ENCODE peak calls at places on chromosomes 1 and 21, in four cellular contexts. G is K562, V is A549, O is GM12878. X is an unnamed sample.

GRCh38 chr21:18417361-18417760 is 13.8 kb upstream of the TMPRSS15 start:
- DNase-seq in G (no peak), V (no peak), O (no peak), X (no peak)

GRCh38 chr1:71494163-71494562 is 413.3 kb upstream of the ZRANB2 start:
- DNase-seq in G (no peak), V (no peak), O (no peak), X (no peak)

GRCh38 chr1:56028244-56028643 is 551.1 kb downstream of the PLPP3 start:
- DNase-seq in G (no peak), V (no peak), O (peak), X (no peak)

GRCh38 chr1:92404661-92405060 is 82.1 kb downstream of the GFI1 start:
- DNase-seq in G (no peak), V (no peak), O (no peak), X (no peak)

GRCh38 chr1:62573675-62574074 is 23.6 kb upstream of the ANGPTL3 start:
- DNase-seq in G (no peak), V (no peak), O (no peak), X (no peak)

GRCh38 chr1:5503556-5504363 is 488.5 kb downstream of the NPHP4 start:
- DNase-seq in G (no peak), V (no peak), O (no peak), X (no peak)

GRCh38 chr21:27365394-27365793 is 398.5 kb upstream of the ADAMTS5 start:
- DNase-seq in G (no peak), V (no peak), O (no peak), X (no peak)

GRCh38 chr1:7228252-7228961 is 443.2 kb downstream of the CAMTA1 start:
- DNase-seq in G (no peak), V (no peak), O (no peak), X (no peak)

GRCh38 chr1:205481279-205481617 is 23.2 kb upstream of the CDK18 start:
- DNase-seq in G (no peak), V (no peak), O (no peak), X (no peak)

GRCh38 chr1:28928306-28928987 is 14.1 kb downstream of the EPB41 start:
- DNase-seq in G (peak), V (no peak), O (no peak), X (no peak)

GRCh38 chr1:99763956-99764355 is 2.5 kb downstream of the FRRS1 start:
- DNase-seq in G (no peak), V (no peak), O (no peak), X (no peak)

GRCh38 chr1:17090844-17091243 is 28.4 kb downstream of the PADI2 start:
- DNase-seq in G (no peak), V (no peak), O (no peak), X (no peak)

GRCh38 chr1:31297273-31298247 is 728 bp downstream of the ZCCHC17 start:
- DNase-seq in G (peak), V (no peak), O (no peak), X (peak)

GRCh38 chr1:189606795-189607476 is 870.7 kb downstream of the BRINP3 start:
- DNase-seq in G (no peak), V (peak), O (no peak), X (no peak)

GRCh38 chr21:31281561-31281960 is 62.5 kb downstream of the TIAM1 start:
- DNase-seq in G (no peak), V (no peak), O (no peak), X (no peak)

GRCh38 chr1:20366766-20367602 is 76.3 kb downstream of the VWA5B1 start:
- DNase-seq in G (peak), V (peak), O (no peak), X (peak)

GRCh38 chr1:20371411-20371810 is 80.7 kb downstream of the VWA5B1 start:
- DNase-seq in G (peak), V (no peak), O (no peak), X (no peak)

GRCh38 chr1:20370628-20371200 is 80.0 kb downstream of the VWA5B1 start:
- DNase-seq in G (no peak), V (no peak), O (no peak), X (peak)

GRCh38 chr1:20367626-20368025 is 77.0 kb downstream of the VWA5B1 start:
- DNase-seq in G (no peak), V (no peak), O (no peak), X (no peak)

DNA sequence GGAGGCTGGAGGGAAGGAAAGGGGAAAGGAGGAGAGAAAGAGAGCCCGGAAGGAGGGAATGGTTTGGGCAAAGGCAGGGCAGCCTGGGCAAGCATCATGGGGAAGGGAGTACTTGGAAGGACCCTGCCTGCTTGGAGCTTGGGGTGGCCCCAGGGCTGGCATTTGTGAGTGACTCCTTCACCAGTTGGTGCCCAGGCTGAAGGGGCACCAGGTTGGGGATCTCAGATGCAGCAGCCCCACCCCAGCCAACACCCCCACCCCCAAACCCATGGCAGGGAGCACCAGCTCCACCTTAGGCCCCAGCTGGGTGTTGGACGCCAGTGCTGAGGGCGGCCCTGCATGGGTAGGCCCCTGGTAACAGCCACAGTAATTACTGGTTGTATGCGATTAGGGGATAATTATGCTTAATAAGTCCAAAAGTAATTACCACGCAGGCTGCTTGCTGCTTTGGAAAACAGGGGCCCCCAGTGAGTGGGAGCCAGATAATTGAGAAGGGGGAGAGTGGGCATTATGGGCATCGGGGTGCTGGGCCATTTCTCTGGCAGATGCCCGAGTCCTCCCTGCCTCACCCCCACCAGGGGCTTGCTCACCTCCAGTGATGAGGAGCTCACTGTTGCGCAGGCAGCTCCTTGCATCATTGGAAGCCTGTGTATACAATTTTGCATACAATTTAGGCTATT is 78.3 kb downstream of the VWA5B1 start:
- DNase-seq in G (no peak), V (no peak), O (no peak), X (no peak)
- TF ChIP-seq RCOR1 in G (no peak), V (no peak), O (no peak), X (no peak)

GRCh38 chr1:165844114-165844798 is 16.8 kb downstream of the UCK2 start:
- DNase-seq in G (no peak), V (no peak), O (no peak), X (no peak)

GRCh38 chr1:165845992-165846748 is 18.8 kb downstream of the UCK2 start:
- DNase-seq in G (peak), V (no peak), O (no peak), X (no peak)

GRCh38 chr1:165844933-165845332 is 17.5 kb downstream of the UCK2 start:
- DNase-seq in G (no peak), V (no peak), O (no peak), X (no peak)

GRCh38 chr1:165847486-165847885 is 20.1 kb downstream of the UCK2 start:
- DNase-seq in G (no peak), V (no peak), O (no peak), X (no peak)

GRCh38 chr1:165845569-165845968 is 18.2 kb downstream of the UCK2 start:
- DNase-seq in G (no peak), V (no peak), O (no peak), X (no peak)
- TF ChIP-seq REST in G (no peak), V (no peak), O (no peak), X (no peak)

DNA sequence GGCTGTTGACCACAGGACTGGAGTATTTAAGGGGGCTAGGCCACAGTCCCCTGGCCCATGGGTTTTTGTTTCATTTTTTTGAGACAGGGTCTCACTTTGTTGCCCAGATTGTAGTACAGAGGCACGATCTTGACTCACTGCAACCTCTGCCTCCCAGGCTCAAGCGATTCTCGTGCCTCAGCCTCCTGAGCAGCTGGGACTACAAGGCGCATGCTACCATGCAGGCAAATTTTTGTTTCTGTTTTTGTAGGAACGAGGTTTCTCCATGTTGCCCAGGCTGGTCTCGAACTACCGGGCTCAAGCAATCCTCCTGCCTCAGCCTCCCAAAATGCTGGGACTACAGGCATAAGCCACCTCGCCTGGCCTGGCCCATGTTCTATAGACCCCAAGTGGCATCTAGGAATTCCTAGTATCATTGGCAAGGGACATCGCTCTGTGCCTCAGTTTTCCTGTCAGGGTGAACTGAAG is 14.6 kb downstream of the NES start:
- DNase-seq in G (no peak), V (no peak), O (no peak), X (no peak)
- TF ChIP-seq RCOR1 in G (no peak), V (no peak), O (no peak), X (no peak)

GRCh38 chr21:38832664-38833063 is 26.9 kb downstream of the ETS2 start:
- DNase-seq in G (no peak), V (no peak), O (no peak), X (no peak)
- TF ChIP-seq REST in G (no peak), V (no peak), O (no peak), X (no peak)

DNA sequence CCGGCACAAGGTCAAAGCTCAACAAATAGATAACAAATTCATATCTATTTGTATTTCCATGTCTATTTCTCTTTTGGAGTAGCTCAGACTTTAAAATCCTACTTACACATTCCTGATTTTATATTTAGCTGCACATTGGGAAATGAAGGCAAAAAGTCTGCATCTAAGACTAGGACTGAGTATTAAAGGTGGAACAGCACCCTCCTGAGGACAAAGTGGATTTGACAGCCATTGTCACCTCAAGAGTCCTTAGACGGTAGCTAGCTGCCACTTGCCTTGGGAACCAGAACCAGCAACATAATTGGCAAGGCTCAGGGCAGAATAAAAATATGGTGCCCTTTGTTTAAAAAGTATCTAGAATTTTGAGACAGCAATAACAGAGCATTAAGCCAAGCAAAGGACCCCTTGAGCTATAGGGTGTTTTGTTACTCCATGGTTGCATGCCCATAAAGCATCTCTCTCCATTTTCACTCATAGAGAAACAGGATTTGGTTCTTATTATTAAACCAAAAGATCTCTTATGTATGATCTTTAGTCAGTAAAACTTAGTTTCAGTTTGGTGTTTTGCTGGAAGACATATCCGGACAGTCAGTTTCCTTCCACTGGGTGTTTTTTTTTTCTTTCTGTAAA is 30.0 kb upstream of the SGIP1 start:
- DNase-seq in G (peak), V (peak), O (no peak), X (peak)
- TF ChIP-seq RCOR1 in G (no peak), V (no peak), O (no peak), X (no peak)

DNA sequence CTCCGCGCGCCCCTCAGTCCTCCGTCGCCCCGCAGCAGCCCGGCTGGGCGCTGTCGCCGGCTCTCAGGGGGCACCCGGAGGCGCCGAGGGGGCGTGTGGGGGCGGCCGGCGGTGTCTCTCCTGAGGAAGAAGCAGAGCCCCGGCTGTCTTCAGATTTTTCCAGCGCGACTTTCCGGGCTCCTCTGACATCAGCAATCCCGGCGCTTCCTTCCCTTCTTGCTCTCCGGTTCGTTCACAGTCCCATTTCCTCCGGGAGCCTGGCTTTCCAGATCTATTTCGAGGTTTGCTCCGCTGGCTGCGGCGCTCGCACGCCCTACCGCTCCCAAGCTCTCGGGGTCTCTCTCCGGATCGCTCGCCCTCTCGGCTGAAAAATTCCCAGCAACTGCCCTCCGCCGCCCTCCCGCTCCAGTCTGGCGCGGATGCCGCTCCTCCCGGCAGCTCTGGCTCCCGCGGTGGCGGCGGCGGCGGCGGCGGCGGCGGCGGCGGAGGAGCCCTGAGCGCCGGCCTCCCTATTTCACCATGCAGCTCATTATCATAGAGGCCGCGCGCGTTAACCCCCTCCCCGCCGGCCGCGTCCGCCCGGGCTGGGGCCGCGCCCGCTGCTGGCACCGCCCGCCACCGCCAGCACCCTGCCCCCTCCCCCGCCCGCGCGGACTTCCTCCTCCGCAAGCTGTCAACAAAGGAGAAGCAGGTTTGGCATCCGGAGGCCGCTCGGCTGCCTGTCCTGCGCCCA is at the start of gene PLXNA2:
- DNase-seq in G (peak), V (peak), O (no peak), X (peak)
- TF ChIP-seq REST in G (no peak), V (no peak), O (no peak), X (peak)

DNA sequence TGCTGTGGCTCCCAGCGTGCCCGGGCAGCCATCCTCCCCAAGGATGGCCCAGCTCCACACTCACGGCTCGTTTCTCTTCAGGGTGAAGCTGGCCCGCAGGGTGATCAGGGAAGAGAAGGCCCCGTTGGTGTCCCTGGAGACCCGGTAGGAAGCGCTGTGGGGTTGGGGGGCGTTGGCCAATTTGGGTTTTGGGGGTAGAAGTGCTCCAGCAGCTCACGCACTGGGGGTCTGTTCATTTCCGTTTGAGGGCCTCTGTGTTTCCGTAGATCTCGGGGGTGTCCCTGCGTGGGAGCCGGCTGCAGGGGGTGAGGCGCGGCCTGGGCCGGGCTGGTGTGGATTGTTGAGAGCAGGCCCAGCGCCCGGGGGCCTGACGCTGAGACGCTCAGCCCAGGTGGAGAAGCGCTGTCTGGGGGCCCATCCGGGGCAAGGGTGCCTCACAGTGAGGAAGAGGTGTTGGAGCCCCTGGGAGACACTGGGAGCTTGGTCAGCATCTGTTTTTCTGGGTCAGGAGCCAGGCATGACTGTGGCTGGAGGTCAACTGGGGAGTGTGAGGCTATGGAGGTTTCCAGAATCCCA is 12.6 kb downstream of the COL6A1 start:
- DNase-seq in G (no peak), V (no peak), O (no peak), X (no peak)
- TF ChIP-seq RCOR1 in G (no peak), V (no peak), O (no peak), X (no peak)

GRCh38 chr1:3011631-3012510 is 9.4 kb upstream of the ACTRT2 start:
- DNase-seq in G (no peak), V (no peak), O (no peak), X (no peak)
- TF ChIP-seq REST in G (no peak), V (no peak), O (no peak), X (no peak)

X was measured in SK-N-SH.